ENCODE peak calls at places on chromosomes 4 and X, in nine cellular contexts. W is CD8-positive, alpha-beta T cell; C is neural crest cell; Y is natural killer cell; B is sigmoid colon; I is AG09309; O is hepatocyte; K is heart right ventricle; T is PC-9. J is an unnamed sample.

GRCh38 chr4:128279624-128280225 is 7.9 kb downstream of the PGRMC2 start:
- DNase-seq in W (no peak), C (no peak), Y (no peak), B (no peak), I (no peak), O (no peak), K (no peak), T (no peak), J (no peak)

GRCh38 chr4:24477919-24478318 is 106.4 kb downstream of the DHX15 start:
- DNase-seq in W (no peak), C (no peak), Y (no peak), B (peak), I (no peak), O (peak), K (peak), T (no peak), J (no peak)

GRCh38 chr4:83285022-83285387 is 407 bp upstream of the COQ2 start:
- DNase-seq in W (no peak), C (no peak), Y (no peak), B (no peak), I (no peak), O (peak), K (peak), T (no peak), J (peak)

GRCh38 chr4:38161208-38162113 is 201.3 kb downstream of the PTTG2 start:
- DNase-seq in W (no peak), C (no peak), Y (no peak), B (no peak), I (no peak), O (no peak), K (no peak), T (no peak), J (no peak)

GRCh38 chr4:170388255-170388654 is 298.5 kb upstream of the AADAT start:
- DNase-seq in W (no peak), C (no peak), Y (no peak), B (no peak), I (no peak), O (no peak), K (no peak), T (no peak), J (no peak)

GRCh38 chr4:53928825-53929224 is 135.6 kb downstream of the CHIC2 start:
- DNase-seq in W (no peak), C (no peak), Y (no peak), B (no peak), I (peak), O (no peak), K (no peak), T (no peak), J (no peak)

GRCh38 chr4:139458999-139459398 is 5.1 kb downstream of the RAB33B start:
- DNase-seq in W (no peak), C (no peak), Y (no peak), B (no peak), I (no peak), O (no peak), K (no peak), T (no peak), J (no peak)

GRCh38 chr4:71259911-71260331 is 78.9 kb upstream of the SLC4A4 start:
- DNase-seq in W (no peak), C (no peak), Y (no peak), B (no peak), I (no peak), O (no peak), K (peak), T (no peak), J (no peak)

GRCh38 chr4:73862357-73862756 is 6.8 kb upstream of the CXCL1 start:
- DNase-seq in W (no peak), C (no peak), Y (no peak), B (no peak), I (no peak), O (no peak), K (no peak), T (no peak), J (no peak)

GRCh38 chr4:16820304-16820703 is 78.1 kb downstream of the LDB2 start:
- DNase-seq in W (no peak), C (no peak), Y (no peak), B (no peak), I (no peak), O (no peak), K (peak), T (no peak), J (no peak)

GRCh38 chrX:103831342-103831802 is 685 bp downstream of the RAB9B start:
- DNase-seq in W (no peak), C (no peak), Y (no peak), B (no peak), I (no peak), O (peak), K (peak), T (no peak), J (no peak)

GRCh38 chr4:94889961-94890360 is 132.2 kb downstream of the BMPR1B start:
- DNase-seq in W (no peak), C (no peak), Y (no peak), B (no peak), I (peak), O (peak), K (no peak), T (no peak), J (no peak)

GRCh38 chrX:110412971-110413726 is 54.5 kb downstream of the RTL9 start:
- DNase-seq in W (peak), C (peak), Y (peak), B (peak), I (no peak), O (peak), K (peak), T (peak), J (peak)

GRCh38 chrX:122552291-122552800 is 631.7 kb upstream of the GRIA3 start:
- DNase-seq in W (no peak), C (no peak), Y (no peak), B (no peak), I (peak), O (no peak), K (no peak), T (no peak), J (no peak)

GRCh38 chr4:89788243-89789072 is 48.5 kb downstream of the SNCA start:
- DNase-seq in W (no peak), C (no peak), Y (no peak), B (peak), I (no peak), O (no peak), K (peak), T (no peak), J (no peak)

GRCh38 chr4:91064157-91064853 is 937.1 kb downstream of the CCSER1 start:
- DNase-seq in W (no peak), C (peak), Y (no peak), B (no peak), I (no peak), O (peak), K (peak), T (peak), J (no peak)

GRCh38 chr4:78880874-78881492 is 58.3 kb downstream of the PAQR3 start:
- DNase-seq in W (no peak), C (no peak), Y (no peak), B (no peak), I (no peak), O (no peak), K (no peak), T (no peak), J (no peak)

GRCh38 chrX:140916891-140917290 is 85.5 kb upstream of the SPANXB1 start:
- DNase-seq in W (no peak), C (no peak), Y (no peak), B (no peak), I (no peak), O (no peak), K (no peak), T (no peak), J (no peak)

GRCh38 chr4:1967512-1968149 is 41.1 kb downstream of the NELFA start:
- DNase-seq in W (no peak), C (no peak), Y (no peak), B (no peak), I (no peak), O (no peak), K (no peak), T (no peak), J (no peak)

GRCh38 chr4:79651516-79651915 is 243.5 kb upstream of the GK2 start:
- DNase-seq in W (no peak), C (no peak), Y (no peak), B (no peak), I (no peak), O (no peak), K (no peak), T (no peak), J (no peak)

GRCh38 chr4:47013373-47013772 is 18.0 kb upstream of the GABRB1 start:
- DNase-seq in W (no peak), C (no peak), Y (no peak), B (no peak), I (no peak), O (no peak), K (no peak), T (no peak), J (no peak)

GRCh38 chrX:46693149-46693548 is 65.8 kb downstream of the SLC9A7 start:
- DNase-seq in W (no peak), C (no peak), Y (no peak), B (no peak), I (no peak), O (no peak), K (no peak), T (no peak), J (no peak)

GRCh38 chr4:167887726-167888125 is 204.6 kb upstream of the ANXA10 start:
- DNase-seq in W (no peak), C (no peak), Y (no peak), B (no peak), I (no peak), O (no peak), K (no peak), T (no peak), J (no peak)

GRCh38 chrX:100830547-100830946 is 10.4 kb downstream of the CSTF2 start:
- DNase-seq in W (no peak), C (no peak), Y (no peak), B (no peak), I (no peak), O (no peak), K (no peak), T (no peak), J (no peak)

GRCh38 chr4:94763500-94763899 is 5.7 kb downstream of the BMPR1B start:
- DNase-seq in W (no peak), C (no peak), Y (no peak), B (no peak), I (no peak), O (no peak), K (no peak), T (no peak), J (no peak)

GRCh38 chr4:152539556-152540292 is 3.8 kb upstream of the FBXW7 start:
- DNase-seq in W (no peak), C (no peak), Y (no peak), B (no peak), I (no peak), O (no peak), K (no peak), T (no peak), J (no peak)

GRCh38 chrX:56736219-56736618 is 7.2 kb downstream of the NBDY start:
- DNase-seq in W (no peak), C (no peak), Y (no peak), B (no peak), I (no peak), O (no peak), K (no peak), T (no peak), J (no peak)

GRCh38 chrX:56738670-56739069 is 9.6 kb downstream of the NBDY start:
- DNase-seq in W (no peak), C (no peak), Y (no peak), B (no peak), I (no peak), O (peak), K (no peak), T (peak), J (no peak)

GRCh38 chrX:56728752-56729151 is 291 bp upstream of the NBDY start:
- DNase-seq in W (peak), C (peak), Y (no peak), B (no peak), I (no peak), O (peak), K (peak), T (peak), J (no peak)

GRCh38 chrX:56729152-56729557 is at the start of gene NBDY:
- DNase-seq in W (peak), C (peak), Y (peak), B (no peak), I (no peak), O (peak), K (peak), T (peak), J (peak)

DNA sequence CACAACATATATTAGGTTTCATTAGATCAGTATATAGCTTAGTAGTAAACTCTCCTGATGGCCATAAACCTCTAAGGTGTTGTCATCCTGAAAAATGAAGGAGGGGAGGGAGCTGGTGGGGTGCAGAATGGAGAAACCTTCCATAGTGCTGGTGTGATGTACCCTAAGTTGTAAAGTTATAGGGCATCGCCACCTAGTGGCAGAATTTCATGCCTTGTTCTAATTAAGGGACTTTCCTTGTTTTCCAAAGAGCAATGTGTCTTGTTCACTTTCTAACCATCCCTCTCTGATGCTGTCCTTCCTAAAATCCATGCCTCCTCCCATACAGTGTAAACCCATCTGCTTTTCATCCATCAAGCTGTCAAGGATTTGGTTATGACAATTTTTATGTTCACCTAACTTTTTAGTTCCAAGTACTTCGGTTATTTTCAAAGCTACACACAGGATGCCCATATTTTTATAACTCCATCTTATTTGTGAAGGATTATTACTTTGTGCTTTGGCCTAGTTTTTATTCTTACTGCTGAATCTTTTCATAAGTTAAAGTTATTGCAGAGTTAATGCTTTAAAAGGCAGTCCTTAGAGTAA is 4.5 kb downstream of the NBDY start:
- DNase-seq in W (peak), C (peak), Y (peak), B (peak), I (no peak), O (peak), K (peak), T (peak), J (no peak)
- TF ChIP-seq CTCF in W (peak), C (peak), Y (peak), B (peak), I (peak), O (peak), K (peak), T (peak), J (peak)

GRCh38 chr4:7770675-7771050 is 169.0 kb downstream of the AFAP1 start:
- DNase-seq in W (no peak), C (no peak), Y (no peak), B (peak), I (no peak), O (no peak), K (no peak), T (no peak), J (no peak)
- TF ChIP-seq CTCF in W (no peak), C (no peak), Y (no peak), B (no peak), I (no peak), O (no peak), K (no peak), T (no peak), J (no peak)

GRCh38 chr4:76307670-76308014 is 1.1 kb downstream of the STBD1 start:
- DNase-seq in W (no peak), C (no peak), Y (no peak), B (no peak), I (no peak), O (peak), K (peak), T (no peak), J (no peak)

GRCh38 chr4:76308548-76308947 is 2.0 kb downstream of the STBD1 start:
- DNase-seq in W (no peak), C (no peak), Y (no peak), B (no peak), I (no peak), O (peak), K (peak), T (no peak), J (no peak)

GRCh38 chr4:76305971-76306881 is at the start of gene STBD1:
- DNase-seq in W (no peak), C (peak), Y (peak), B (peak), I (peak), O (peak), K (peak), T (peak), J (peak)

GRCh38 chr4:76305033-76305687 is 1.4 kb upstream of the STBD1 start:
- DNase-seq in W (no peak), C (no peak), Y (no peak), B (no peak), I (no peak), O (no peak), K (no peak), T (no peak), J (no peak)

DNA sequence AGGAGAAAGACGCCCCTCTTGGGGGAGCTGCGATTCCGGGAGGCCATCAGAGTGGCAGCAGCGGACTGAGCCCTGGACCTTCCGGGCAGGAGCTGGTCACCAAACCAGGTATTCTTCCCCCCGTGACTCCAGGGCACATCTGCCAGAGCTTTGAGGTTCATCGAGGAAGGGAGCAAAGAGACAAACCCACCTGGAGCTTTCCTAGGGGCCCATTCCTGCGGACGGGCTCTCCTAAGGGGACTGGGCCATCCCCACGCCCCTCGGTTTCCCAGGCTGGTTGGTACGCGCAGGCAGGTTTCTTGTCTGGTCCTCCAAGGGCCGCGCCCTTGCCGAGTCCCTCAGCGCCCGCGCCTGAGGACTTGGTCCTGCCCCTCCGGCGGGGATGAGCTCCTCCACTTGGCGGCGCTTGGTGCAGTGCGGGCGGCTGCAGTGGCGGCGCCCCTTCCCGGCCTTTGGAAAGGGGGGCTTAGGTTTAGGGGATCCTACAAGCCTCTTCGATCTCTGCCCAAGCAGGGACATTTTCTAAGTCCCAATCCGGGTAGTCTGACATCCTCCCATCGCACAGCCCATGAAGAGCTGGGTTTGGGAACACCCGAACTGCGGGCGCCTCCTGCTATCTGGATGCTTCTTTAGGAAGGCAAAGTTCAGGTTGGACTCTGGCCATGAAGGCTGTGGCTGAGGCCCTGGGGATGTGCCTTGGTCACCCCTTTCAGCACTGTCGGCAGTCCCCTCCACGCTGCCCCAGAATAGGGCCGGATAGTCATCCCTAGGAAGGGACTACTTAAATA is 543 bp downstream of the STBD1 start:
- DNase-seq in W (no peak), C (peak), Y (no peak), B (peak), I (peak), O (peak), K (peak), T (peak), J (no peak)
- TF ChIP-seq CTCF in W (no peak), C (peak), Y (no peak), B (peak), I (peak), O (peak), K (peak), T (no peak), J (no peak)

DNA sequence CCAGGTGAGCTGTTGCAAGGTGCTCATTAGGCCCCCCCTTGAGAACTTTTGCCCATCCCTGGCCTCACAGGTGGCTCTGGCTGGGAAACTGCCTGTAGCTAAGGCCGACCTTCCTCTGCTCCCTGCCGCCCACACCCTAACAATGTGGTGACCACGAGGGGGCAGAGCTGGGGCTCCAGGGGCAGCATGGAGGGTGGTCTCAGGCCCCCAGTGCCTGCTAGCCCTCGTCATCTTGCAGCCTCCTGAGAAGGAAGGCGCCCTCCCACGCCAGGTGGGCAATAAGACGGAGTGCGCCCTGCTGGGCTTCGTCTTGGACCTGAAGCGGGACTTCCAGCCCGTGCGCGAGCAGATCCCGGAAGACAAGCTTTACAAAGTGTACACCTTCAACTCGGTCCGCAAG is 32.4 kb downstream of the ATP2B3 start:
- DNase-seq in W (no peak), C (no peak), Y (no peak), B (no peak), I (no peak), O (no peak), K (no peak), T (no peak), J (no peak)
- TF ChIP-seq CTCF in W (no peak), C (no peak), Y (no peak), B (no peak), I (no peak), O (no peak), K (no peak), T (no peak), J (no peak)

GRCh38 chrX:132470830-132471229 is 18.0 kb downstream of the MBNL3 start:
- DNase-seq in W (no peak), C (no peak), Y (no peak), B (no peak), I (no peak), O (no peak), K (no peak), T (no peak), J (no peak)
- TF ChIP-seq CTCF in W (no peak), C (no peak), Y (no peak), B (no peak), I (no peak), O (no peak), K (no peak), T (no peak), J (no peak)

GRCh38 chr4:13541720-13542576 is 2.4 kb downstream of the NKX3-2 start:
- DNase-seq in W (peak), C (no peak), Y (no peak), B (peak), I (no peak), O (peak), K (no peak), T (no peak), J (no peak)
- TF ChIP-seq CTCF in W (no peak), C (peak), Y (no peak), B (no peak), I (peak), O (peak), K (peak), T (no peak), J (no peak)

GRCh38 chrX:9340619-9341304 is 124.1 kb upstream of the TBL1X start:
- DNase-seq in W (peak), C (no peak), Y (peak), B (peak), I (no peak), O (peak), K (peak), T (no peak), J (peak)

GRCh38 chrX:9341305-9342201 is 123.3 kb upstream of the TBL1X start:
- DNase-seq in W (peak), C (no peak), Y (peak), B (peak), I (no peak), O (peak), K (peak), T (no peak), J (peak)

GRCh38 chrX:9339603-9340569 is 125.0 kb upstream of the TBL1X start:
- DNase-seq in W (peak), C (no peak), Y (no peak), B (peak), I (no peak), O (no peak), K (peak), T (no peak), J (no peak)

GRCh38 chrX:9342581-9343051 is 122.2 kb upstream of the TBL1X start:
- DNase-seq in W (peak), C (peak), Y (peak), B (peak), I (no peak), O (peak), K (peak), T (no peak), J (peak)

GRCh38 chrX:9343971-9344370 is 120.9 kb upstream of the TBL1X start:
- DNase-seq in W (no peak), C (no peak), Y (no peak), B (no peak), I (no peak), O (no peak), K (no peak), T (no peak), J (no peak)
- TF ChIP-seq CTCF in W (no peak), C (no peak), Y (no peak), B (no peak), I (no peak), O (no peak), K (no peak), T (no peak), J (no peak)

J was measured in HL-60.